ENCODE peak calls at places on chromosomes 12 and 14, in eight cellular contexts. M is right atrium auricular region, S is lung, L is vagina, B is Peyer's patch, J is choroid plexus epithelial cell, V is Caco-2, Q is WERI-Rb-1. W is an unnamed sample.

GRCh38 chr12:22529281-22530060 is 14.9 kb downstream of the C2CD5 start:
- DNase-seq in M (no peak), S (no peak), L (no peak), B (no peak), J (peak), V (no peak), Q (no peak), W (no peak)

GRCh38 chr12:5907812-5908211 is 37.2 kb downstream of the ANO2 start:
- DNase-seq in M (peak), S (no peak), L (peak), B (no peak), J (no peak), V (no peak), Q (no peak), W (no peak)

GRCh38 chr12:130971871-130972588 is 18.3 kb downstream of the ADGRD1 start:
- DNase-seq in M (peak), S (no peak), L (no peak), B (no peak), J (no peak), V (no peak), Q (no peak), W (no peak)

GRCh38 chr12:64293654-64294364 is 71.7 kb upstream of the KICS2 start:
- DNase-seq in M (no peak), S (no peak), L (no peak), B (no peak), J (no peak), V (no peak), Q (no peak), W (no peak)

GRCh38 chr14:81509838-81510452 is 23.7 kb downstream of the SEL1L start:
- DNase-seq in M (no peak), S (no peak), L (no peak), B (no peak), J (peak), V (no peak), Q (no peak), W (no peak)

GRCh38 chr12:93853698-93854478 is 176.7 kb downstream of the CRADD start:
- DNase-seq in M (no peak), S (no peak), L (no peak), B (no peak), J (no peak), V (no peak), Q (no peak), W (no peak)

GRCh38 chr12:71397433-71397954 is 42.1 kb upstream of the LGR5 start:
- DNase-seq in M (no peak), S (no peak), L (no peak), B (no peak), J (peak), V (no peak), Q (no peak), W (no peak)

GRCh38 chr12:122072031-122072970 is 6.3 kb upstream of the MLXIP start:
- DNase-seq in M (peak), S (no peak), L (no peak), B (no peak), J (peak), V (no peak), Q (no peak), W (peak)

GRCh38 chr12:77058740-77059139 is 6.6 kb downstream of the E2F7 start:
- DNase-seq in M (no peak), S (no peak), L (no peak), B (no peak), J (peak), V (no peak), Q (no peak), W (no peak)

GRCh38 chr12:16530268-16530865 is 75.6 kb downstream of the LMO3 start:
- DNase-seq in M (no peak), S (no peak), L (no peak), B (no peak), J (no peak), V (no peak), Q (no peak), W (no peak)

GRCh38 chr14:104320611-104321086 is 182.3 kb downstream of the KIF26A start:
- DNase-seq in M (no peak), S (no peak), L (no peak), B (no peak), J (no peak), V (no peak), Q (no peak), W (no peak)

GRCh38 chr12:2958432-2959193 is 584 bp upstream of the TEAD4 start:
- DNase-seq in M (no peak), S (peak), L (no peak), B (no peak), J (peak), V (peak), Q (peak), W (no peak)

GRCh38 chr12:74337951-74338350 is 199.7 kb upstream of the ATXN7L3B start:
- DNase-seq in M (no peak), S (no peak), L (no peak), B (no peak), J (peak), V (no peak), Q (no peak), W (no peak)

GRCh38 chr12:68411371-68411770 is 79.2 kb upstream of the MDM1 start:
- DNase-seq in M (no peak), S (no peak), L (no peak), B (no peak), J (no peak), V (no peak), Q (peak), W (no peak)

GRCh38 chr14:104178279-104178678 is 39.9 kb downstream of the KIF26A start:
- DNase-seq in M (no peak), S (no peak), L (no peak), B (no peak), J (no peak), V (no peak), Q (no peak), W (no peak)

GRCh38 chr14:75249251-75249957 is 29.2 kb upstream of the FOS start:
- DNase-seq in M (no peak), S (no peak), L (no peak), B (peak), J (peak), V (no peak), Q (no peak), W (no peak)

GRCh38 chr12:13609874-13610273 is 371.5 kb downstream of the GRIN2B start:
- DNase-seq in M (no peak), S (no peak), L (no peak), B (no peak), J (no peak), V (no peak), Q (no peak), W (no peak)

GRCh38 chr14:73887116-73887490 is 444 bp downstream of the ZNF410 start:
- DNase-seq in M (no peak), S (no peak), L (no peak), B (peak), J (no peak), V (no peak), Q (no peak), W (no peak)

GRCh38 chr12:66409195-66409871 is 107.0 kb downstream of the HELB start:
- DNase-seq in M (no peak), S (no peak), L (no peak), B (no peak), J (peak), V (peak), Q (peak), W (peak)

GRCh38 chr12:47797432-47797831 is 22.3 kb downstream of the HDAC7 start:
- DNase-seq in M (no peak), S (no peak), L (no peak), B (peak), J (no peak), V (no peak), Q (no peak), W (no peak)
- TF ChIP-seq CTCF in M (peak), S (no peak), L (no peak), B (peak), J (peak), V (peak), Q (peak), W (peak)

GRCh38 chr12:119691202-119691846 is 23.4 kb downstream of the PRKAB1 start:
- DNase-seq in M (no peak), S (no peak), L (no peak), B (no peak), J (no peak), V (no peak), Q (no peak), W (no peak)

GRCh38 chr12:119693511-119693910 is 25.6 kb downstream of the PRKAB1 start:
- DNase-seq in M (no peak), S (no peak), L (no peak), B (no peak), J (no peak), V (no peak), Q (no peak), W (no peak)

GRCh38 chr12:119692410-119692809 is 24.5 kb downstream of the PRKAB1 start:
- DNase-seq in M (no peak), S (no peak), L (no peak), B (no peak), J (no peak), V (no peak), Q (no peak), W (no peak)

GRCh38 chr12:119694111-119694510 is 26.2 kb downstream of the PRKAB1 start:
- DNase-seq in M (no peak), S (no peak), L (no peak), B (no peak), J (no peak), V (no peak), Q (no peak), W (no peak)

GRCh38 chr12:119693006-119693405 is 25.1 kb downstream of the PRKAB1 start:
- DNase-seq in M (peak), S (peak), L (no peak), B (no peak), J (no peak), V (no peak), Q (no peak), W (peak)
- H3K4me3 ChIP-seq in M (no peak), S (no peak), L (no peak), B (no peak), J (no peak), V (no peak), Q (no peak), W (no peak)

DNA sequence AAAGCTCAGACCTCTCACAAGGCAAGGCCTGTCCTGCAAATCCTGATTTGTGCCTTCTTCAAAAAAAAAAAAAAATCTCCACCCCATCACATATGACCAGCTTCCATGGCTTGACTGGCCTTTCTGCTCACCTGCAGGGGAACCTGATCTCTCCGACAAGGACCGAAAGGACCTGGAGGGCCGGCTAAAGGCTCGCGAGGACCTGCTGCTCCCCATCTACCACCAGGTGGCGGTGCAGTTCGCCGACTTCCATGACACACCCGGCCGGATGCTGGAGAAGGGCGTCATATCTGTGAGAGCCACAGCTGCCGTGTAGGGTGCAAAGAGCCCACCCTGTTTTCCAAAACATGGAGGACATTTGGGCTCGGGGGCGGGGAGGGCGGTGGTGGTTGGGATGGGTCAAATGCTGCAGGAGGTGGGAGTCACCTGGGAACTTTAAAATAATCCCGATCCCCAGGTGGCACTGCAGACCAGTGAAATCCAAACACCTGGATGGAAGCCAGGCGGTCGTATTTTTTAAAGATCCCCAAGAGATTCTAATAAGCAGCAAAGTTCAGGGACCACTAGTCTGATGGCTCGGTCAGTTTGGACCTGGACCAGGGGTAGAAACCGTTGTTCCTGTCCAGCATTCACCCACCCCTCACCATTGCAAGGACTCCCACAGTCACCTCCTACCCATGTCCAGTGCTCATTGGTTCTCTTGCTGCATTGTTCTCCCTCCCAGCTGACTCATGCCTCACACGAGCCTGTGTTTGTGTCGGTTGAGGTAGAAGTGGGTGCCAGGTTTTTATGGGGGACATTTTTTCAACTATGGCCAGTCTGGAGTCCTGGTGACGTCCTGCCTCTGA is 44.8 kb downstream of the FOXN4 start:
- DNase-seq in M (peak), S (peak), L (no peak), B (peak), J (peak), V (peak), Q (peak), W (no peak)
- TF ChIP-seq CTCF in M (peak), S (peak), L (peak), B (peak), J (peak), V (peak), Q (peak), W (peak)

DNA sequence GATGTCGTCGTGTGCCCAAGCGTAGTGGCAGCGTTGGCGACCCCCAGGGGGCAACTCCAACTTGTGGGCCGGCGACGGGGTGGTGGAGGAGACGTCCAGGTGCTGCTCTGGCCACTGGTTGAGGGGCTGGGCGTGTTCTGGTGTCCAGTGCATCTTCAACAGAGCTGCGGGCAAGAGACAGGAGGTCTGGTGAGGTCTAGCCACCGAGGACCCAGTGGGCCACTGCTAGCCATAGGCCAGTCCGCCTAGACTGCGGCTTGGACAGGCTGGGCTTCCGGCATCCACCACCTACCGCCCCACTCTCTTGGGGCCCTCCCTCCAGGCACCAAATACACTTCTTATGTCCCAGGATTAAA is 26.3 kb downstream of the FIGNL2 start:
- DNase-seq in M (no peak), S (no peak), L (no peak), B (no peak), J (no peak), V (no peak), Q (no peak), W (no peak)
- H3K4me3 ChIP-seq in M (no peak), S (no peak), L (no peak), B (no peak), J (no peak), V (no peak), Q (no peak), W (peak)

DNA sequence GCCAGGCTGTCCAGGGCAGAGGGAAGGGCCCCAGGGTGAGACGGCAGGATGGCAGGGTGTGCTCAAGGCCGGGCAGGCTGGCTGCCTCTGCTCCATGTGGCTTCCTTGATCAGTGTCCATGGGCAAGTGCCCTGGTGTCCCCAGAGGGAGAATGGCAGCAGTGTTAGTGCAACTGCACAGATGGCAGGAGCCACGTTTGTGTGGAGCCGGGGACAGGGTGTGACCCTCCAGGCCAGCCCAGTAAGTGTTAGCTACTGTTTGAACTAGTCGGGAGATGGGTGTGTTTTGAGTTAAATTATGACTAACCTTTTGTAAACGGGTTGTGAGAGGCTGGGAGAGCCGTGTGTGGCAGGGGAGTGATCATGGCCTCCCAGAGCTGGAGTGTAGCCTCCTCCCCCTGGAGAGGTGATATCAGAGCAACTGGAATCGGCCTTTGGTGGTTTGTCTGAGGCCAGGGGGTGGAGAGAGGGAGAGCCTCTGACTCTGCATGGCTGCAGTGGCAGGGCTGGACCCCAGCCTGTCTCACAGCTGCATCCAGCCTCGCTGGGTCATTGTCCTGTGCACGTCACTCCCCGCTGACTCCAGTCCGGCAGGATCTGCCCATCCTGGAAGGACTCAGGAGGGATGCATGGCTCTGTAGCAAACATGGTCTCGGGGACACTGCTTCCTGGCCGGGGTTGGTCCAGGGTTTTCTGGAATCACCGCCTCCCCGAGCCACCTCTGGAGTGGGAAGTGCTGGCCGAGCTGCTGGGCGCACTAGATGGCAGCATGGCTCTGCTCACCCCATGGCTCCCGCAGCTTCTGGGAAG is 27.8 kb downstream of the AACS start:
- DNase-seq in M (peak), S (peak), L (no peak), B (no peak), J (peak), V (peak), Q (no peak), W (no peak)
- TF ChIP-seq CTCF in M (peak), S (no peak), L (no peak), B (no peak), J (no peak), V (peak), Q (peak), W (no peak)

GRCh38 chr14:50116986-50117385 is 614 bp upstream of the VCPKMT start:
- DNase-seq in M (no peak), S (no peak), L (no peak), B (no peak), J (no peak), V (no peak), Q (no peak), W (no peak)
- H3K4me3 ChIP-seq in M (peak), S (no peak), L (peak), B (peak), J (no peak), V (peak), Q (peak), W (peak)

DNA sequence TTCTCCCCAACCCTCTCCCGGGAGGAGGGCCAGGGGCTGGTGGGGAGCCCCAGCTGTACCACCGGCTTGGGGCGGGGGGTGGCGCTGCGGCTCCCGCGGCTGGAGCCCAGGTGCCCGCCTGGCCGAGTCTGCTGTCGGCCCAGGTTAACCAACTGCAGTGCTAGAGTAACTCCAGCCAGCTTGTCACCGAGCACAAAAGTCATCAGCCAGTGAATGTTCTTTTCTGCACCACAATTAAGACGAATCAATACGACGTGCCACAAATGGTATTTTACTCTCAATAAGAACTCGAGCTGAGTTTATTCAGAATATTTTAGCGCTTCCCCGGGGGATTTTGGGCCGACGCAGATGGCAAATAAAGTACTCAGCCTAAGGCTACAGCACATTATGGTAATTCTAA is 83.3 kb downstream of the BCL11B start:
- DNase-seq in M (no peak), S (no peak), L (no peak), B (no peak), J (no peak), V (no peak), Q (no peak), W (no peak)
- TF ChIP-seq CTCF in M (no peak), S (no peak), L (no peak), B (no peak), J (no peak), V (no peak), Q (peak), W (peak)

W was measured in astrocyte of the cerebellum.